ENCODE peak calls at places on chromosomes 6 and 20, in four cellular contexts. T is K562, U is GM12878, K is HepG2. W is an unnamed sample.

GRCh38 chr20:52494244-52494643 is 302.7 kb upstream of the ZFP64 start:
- DNase-seq in T (no peak), U (no peak), K (no peak), W (no peak)

GRCh38 chr6:107237992-107238660 is 122.8 kb upstream of the BEND3 start:
- DNase-seq in T (no peak), U (no peak), K (no peak), W (no peak)

GRCh38 chr6:126175251-126175650 is 164.7 kb upstream of the CENPW start:
- DNase-seq in T (no peak), U (no peak), K (no peak), W (no peak)

GRCh38 chr6:53960311-53960710 is 150.9 kb upstream of the MLIP start:
- DNase-seq in T (no peak), U (no peak), K (no peak), W (no peak)

GRCh38 chr20:1396702-1397101 is 3.8 kb upstream of the FKBP1A start:
- DNase-seq in T (no peak), U (no peak), K (no peak), W (no peak)

GRCh38 chr20:19073584-19074198 is 138.8 kb upstream of the SLC24A3 start:
- DNase-seq in T (peak), U (no peak), K (peak), W (peak)

GRCh38 chr6:110687326-110687725 is 127.9 kb downstream of the CDK19 start:
- DNase-seq in T (no peak), U (no peak), K (no peak), W (no peak)

GRCh38 chr6:105058316-105058715 is 101.4 kb downstream of the LIN28B start:
- DNase-seq in T (no peak), U (no peak), K (no peak), W (no peak)

DNA sequence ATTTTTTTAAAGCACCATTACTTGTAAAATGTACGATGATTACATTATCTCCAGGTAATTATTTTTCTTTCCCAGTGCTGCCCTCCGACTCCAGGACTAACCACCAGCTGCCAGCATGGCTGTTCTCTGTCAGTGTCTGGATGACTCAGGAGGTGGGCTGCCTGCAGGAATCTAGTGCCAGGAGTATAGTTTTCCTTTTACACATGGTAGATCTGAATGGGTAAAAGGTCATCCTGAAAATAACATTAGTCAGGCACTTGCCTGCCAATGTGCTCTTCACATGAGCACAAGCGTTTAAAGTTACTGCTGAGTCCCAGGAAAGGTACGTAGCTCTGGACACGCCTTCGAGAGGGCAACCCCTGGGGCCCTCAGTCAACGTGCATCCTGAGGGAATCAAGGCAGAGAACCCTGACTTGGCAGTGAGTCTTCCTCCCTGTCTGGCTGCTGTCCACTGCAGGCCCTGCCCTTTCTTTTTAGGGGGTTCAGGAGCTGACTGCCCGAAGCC is 2.4 kb downstream of the DYNLT1 start:
- DNase-seq in T (no peak), U (no peak), K (no peak), W (no peak)
- TF ChIP-seq TCF7 in T (no peak), U (no peak), K (no peak), W (no peak)

DNA sequence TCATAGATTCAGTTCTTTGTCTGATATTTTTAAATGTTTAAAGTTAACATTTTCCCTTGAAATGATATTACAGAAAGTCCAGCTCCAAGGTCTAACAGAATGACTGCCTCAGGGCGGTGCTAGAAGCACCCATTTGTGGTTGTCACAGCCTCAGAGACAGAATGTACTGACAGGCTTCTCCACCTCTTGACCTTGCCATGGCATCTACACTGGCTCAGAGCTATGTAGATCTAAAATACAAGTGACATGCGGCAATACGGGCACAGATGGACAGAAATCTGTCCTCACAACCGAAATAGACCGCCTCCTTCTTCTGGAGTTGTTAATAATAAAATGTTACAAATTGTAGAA is 167.2 kb upstream of the THEMIS start:
- DNase-seq in T (no peak), U (no peak), K (peak), W (no peak)
- TF ChIP-seq ATF2 in T (no peak), U (no peak), K (no peak), W (no peak)

DNA sequence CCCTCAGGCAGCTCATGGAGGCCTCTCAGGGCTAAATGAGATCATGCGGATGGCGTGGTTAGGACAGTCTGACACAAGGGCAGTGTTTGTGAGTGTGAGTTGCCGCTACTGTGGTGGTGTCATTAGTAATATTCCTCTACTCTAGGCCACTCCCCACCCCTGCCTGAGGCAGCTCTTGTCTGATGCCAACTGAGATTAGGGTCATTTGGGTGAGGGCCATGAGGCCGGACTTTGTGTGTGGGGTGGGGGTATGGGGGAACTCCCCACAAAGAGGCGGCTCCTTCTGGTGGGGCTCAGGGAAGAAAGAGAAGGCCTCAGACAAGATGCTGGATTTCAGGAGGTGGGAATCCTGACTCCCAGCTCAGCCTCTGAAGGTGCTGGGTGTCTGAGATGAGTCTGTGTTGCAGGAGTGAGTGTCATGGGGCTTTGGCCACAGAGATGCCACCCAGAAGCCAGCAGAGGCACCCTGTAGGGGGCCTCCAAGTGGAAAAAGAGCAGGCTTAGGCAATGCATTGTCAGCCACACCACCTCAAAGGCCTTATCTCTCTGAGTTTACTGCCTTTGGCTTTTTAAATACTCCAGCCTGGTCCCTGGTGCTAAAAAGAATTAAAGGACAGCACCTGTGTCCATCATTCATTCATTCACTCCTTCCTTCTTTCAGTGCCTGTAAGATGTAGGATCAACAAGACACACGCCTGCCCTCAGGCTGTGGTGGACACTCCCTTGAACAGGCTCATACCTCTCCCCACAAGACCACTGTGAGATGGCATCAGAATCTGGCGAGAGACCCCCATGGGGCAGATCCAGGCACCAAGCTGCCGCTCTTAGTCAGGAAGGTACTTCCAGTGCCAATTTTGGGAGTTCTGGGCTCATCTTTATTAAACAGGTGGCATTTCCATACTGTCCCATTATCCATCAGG is 175.2 kb downstream of the MRPL14 start:
- DNase-seq in T (no peak), U (no peak), K (peak), W (no peak)
- TF ChIP-seq USF2 in T (no peak), U (no peak), K (no peak), W (no peak)

DNA sequence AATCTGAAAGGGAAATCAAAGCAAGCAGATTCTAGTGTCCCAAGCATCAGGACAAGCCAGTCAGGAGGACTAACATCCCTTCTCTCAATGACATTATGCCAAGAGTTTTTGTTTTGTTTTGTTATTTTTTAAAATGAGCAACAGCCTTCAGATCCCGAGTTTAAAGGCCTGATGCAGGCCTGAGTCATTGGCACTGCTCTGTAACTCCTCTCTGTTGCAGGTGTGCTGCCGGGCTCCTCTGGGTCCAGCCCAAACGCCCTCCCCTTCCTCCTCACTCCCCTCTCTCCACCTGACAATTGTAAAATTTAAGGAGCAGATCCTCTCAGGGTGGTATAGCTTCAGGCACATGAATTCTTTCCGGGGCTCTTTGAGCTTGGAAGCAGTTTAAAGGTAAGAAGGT is 502.0 kb downstream of the BMP2 start:
- DNase-seq in T (no peak), U (no peak), K (no peak), W (no peak)
- TF ChIP-seq TCF7 in T (no peak), U (no peak), K (no peak), W (no peak)

DNA sequence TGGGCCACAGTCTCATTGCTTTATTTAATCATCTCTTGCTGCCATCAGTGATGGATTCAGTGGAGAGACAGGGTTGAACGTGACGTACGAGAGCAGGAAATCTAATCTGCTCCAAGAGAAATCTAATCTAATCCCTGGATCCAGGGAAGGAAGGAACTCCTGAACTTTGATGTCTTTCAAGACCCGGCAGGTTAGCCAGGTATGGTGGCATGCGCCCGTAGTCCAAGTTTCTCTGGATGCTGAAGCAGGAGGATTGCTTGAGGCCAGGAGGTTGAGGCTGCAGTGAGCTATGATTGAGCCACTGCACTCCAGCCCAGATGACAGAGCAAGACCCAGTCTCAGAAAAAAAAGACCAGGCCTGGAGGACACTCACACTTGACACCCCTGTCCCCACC is 11.4 kb upstream of the PGC start:
- DNase-seq in T (no peak), U (no peak), K (no peak), W (no peak)
- TF ChIP-seq ATF2 in T (no peak), U (no peak), K (no peak), W (no peak)

GRCh38 chr6:166952567-166953464 is 3.5 kb downstream of the RNASET2 start:
- DNase-seq in T (no peak), U (no peak), K (no peak), W (no peak)

GRCh38 chr6:166949533-166950442 is 6.6 kb downstream of the RNASET2 start:
- DNase-seq in T (no peak), U (no peak), K (no peak), W (peak)

GRCh38 chr6:166951670-166952060 is 4.7 kb downstream of the RNASET2 start:
- DNase-seq in T (no peak), U (no peak), K (no peak), W (no peak)

GRCh38 chr6:166952122-166952521 is 4.2 kb downstream of the RNASET2 start:
- DNase-seq in T (no peak), U (no peak), K (no peak), W (no peak)

DNA sequence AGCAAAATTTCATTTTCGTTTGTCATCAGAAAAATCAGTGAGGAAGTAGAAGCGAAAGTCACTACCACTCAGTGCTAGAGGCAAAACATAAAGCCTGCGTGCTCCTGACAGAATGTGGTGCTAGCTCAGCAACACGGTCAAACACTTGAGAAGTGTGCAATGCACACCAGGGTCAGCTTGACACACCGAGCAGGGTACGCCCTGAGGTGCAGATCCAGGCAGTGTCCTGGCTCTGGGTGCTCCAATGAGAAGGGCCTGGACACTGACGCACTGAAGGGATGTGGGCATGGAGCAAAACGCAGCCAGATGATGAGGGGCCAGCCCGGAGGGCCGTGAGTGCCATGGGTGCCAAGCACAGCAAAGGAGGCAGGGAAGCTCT is 5.9 kb downstream of the RNASET2 start:
- DNase-seq in T (no peak), U (no peak), K (no peak), W (no peak)
- TF ChIP-seq USF2 in T (no peak), U (no peak), K (no peak), W (no peak)

DNA sequence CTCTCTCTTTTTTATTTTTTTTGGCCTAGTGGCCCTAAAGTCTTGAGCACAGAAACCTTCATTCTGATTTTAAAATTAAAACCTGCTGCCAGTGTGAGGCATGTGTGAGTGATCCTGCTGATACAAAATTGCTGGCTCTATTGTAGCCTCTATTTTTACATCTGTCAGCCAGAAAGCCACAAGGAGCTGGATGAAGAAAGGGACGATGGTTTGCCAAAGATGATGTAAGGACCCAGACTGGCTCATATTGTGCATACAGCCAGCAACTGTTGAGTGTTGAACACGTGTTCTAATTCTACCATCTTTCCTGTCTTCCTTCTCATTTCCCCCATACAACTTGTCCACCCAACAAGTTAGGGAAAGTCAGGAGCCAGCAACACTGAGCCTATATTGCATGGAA is 40.8 kb upstream of the ATXN1 start:
- DNase-seq in T (no peak), U (no peak), K (no peak), W (no peak)
- TF ChIP-seq TCF7 in T (no peak), U (no peak), K (no peak), W (no peak)

DNA sequence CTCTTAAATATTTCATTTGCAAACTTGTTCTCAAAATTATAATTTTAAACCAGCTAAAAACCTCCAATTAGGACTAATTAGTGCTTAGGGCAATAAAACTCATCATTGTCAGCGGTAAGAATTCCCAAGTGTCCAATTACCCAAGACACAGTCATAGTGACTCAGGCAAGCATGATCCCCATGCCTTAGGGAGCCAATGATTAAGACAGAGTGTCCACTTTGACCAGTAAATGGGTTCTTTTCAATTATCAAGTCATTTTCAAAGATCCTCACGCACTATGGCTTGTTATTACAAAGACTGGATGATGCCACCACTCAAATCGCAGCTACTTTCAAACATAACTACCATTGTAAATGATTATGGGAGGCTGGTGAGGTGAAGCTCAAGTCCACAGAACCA is 114.0 kb downstream of the BFSP1 start:
- DNase-seq in T (no peak), U (no peak), K (no peak), W (no peak)
- TF ChIP-seq ATF2 in T (no peak), U (no peak), K (no peak), W (no peak)

GRCh38 chr20:5658897-5659296 is 91.3 kb upstream of the SHLD1 start:
- DNase-seq in T (no peak), U (no peak), K (peak), W (no peak)
- TF ChIP-seq USF2 in T (no peak), U (no peak), K (no peak), W (no peak)

W was measured in WTC11.